ENCODE peak calls at places on chromosomes 7 and 10, in four cellular contexts. A is A172; T is activated CD8-positive, alpha-beta T cell treated with anti-CD3 and anti-CD28 coated beads for 36 hours; Z is NCI-H510A. X is an unnamed sample.

GRCh38 chr10:92407305-92408016 is 116.5 kb downstream of the MARCHF5 start:
- DNase-seq in A (peak), T (no peak), Z (no peak), X (no peak)

GRCh38 chr10:118590334-118590733 is 5.1 kb downstream of the PRLHR start:
- DNase-seq in A (peak), Z (no peak), T (no peak), X (peak)

GRCh38 chr7:50470250-50471163 is 20.4 kb upstream of the FIGNL1 start:
- DNase-seq in A (no peak), Z (peak), T (no peak), X (no peak)

GRCh38 chr10:4254101-4254994 is 469.3 kb upstream of the KLF6 start:
- DNase-seq in T (no peak), Z (no peak), A (peak), X (no peak)

GRCh38 chr7:101550641-101551531 is 78.2 kb downstream of the MYL10 start:
- DNase-seq in A (no peak), T (no peak), Z (no peak), X (peak)

GRCh38 chr10:35690534-35690933 is 48.4 kb upstream of the FZD8 start:
- DNase-seq in Z (no peak), T (no peak), A (no peak), X (no peak)

GRCh38 chr10:47346572-47347302 is 1.4 kb upstream of the RBP3 start:
- DNase-seq in T (no peak), A (peak), Z (peak), X (peak)

GRCh38 chr7:348962-349755 is 59.2 kb downstream of the FOXL3 start:
- DNase-seq in A (no peak), T (no peak), Z (no peak), X (no peak)

GRCh38 chr10:78944658-78945333 is 124.0 kb upstream of the ZMIZ1 start:
- DNase-seq in A (peak), T (no peak), Z (no peak), X (no peak)

GRCh38 chr10:34565934-34566333 is 249.2 kb downstream of the PARD3 start:
- DNase-seq in Z (no peak), T (no peak), A (no peak), X (no peak)

GRCh38 chr10:97926055-97926454 is 76.4 kb downstream of the GOLGA7B start:
- DNase-seq in Z (no peak), T (no peak), A (no peak), X (no peak)

GRCh38 chr10:129467346-129468119 is 492 bp downstream of the MGMT start:
- DNase-seq in T (peak), A (no peak), Z (no peak), X (no peak)

GRCh38 chr10:72783290-72783689 is 91.3 kb downstream of the MCU start:
- DNase-seq in Z (no peak), T (no peak), A (no peak), X (no peak)

GRCh38 chr10:120015064-120015463 is 122.5 kb downstream of the SEC23IP start:
- DNase-seq in Z (no peak), A (no peak), T (no peak), X (no peak)

GRCh38 chr10:79138449-79139123 is 69.8 kb downstream of the ZMIZ1 start:
- DNase-seq in A (no peak), Z (no peak), T (no peak), X (no peak)

GRCh38 chr10:79266543-79267312 is 80.5 kb upstream of the PPIF start:
- DNase-seq in T (peak), Z (no peak), A (peak), X (no peak)

GRCh38 chr10:71766717-71767419 is 6.5 kb downstream of the VSIR start:
- DNase-seq in T (peak), Z (no peak), A (peak), X (no peak)

GRCh38 chr7:156493942-156494341 is 146.6 kb upstream of the RNF32 start:
- DNase-seq in A (no peak), T (no peak), Z (no peak), X (no peak)

GRCh38 chr10:986881-987634 is 1.2 kb upstream of the GTPBP4 start:
- DNase-seq in A (peak), Z (no peak), T (no peak), X (no peak)

GRCh38 chr10:543131-543530 is 146.3 kb downstream of the DIP2C start:
- DNase-seq in T (no peak), Z (no peak), A (no peak), X (no peak)

GRCh38 chr10:2043379-2043778 is 306.1 kb upstream of the ADARB2 start:
- DNase-seq in A (no peak), Z (no peak), T (no peak), X (no peak)

GRCh38 chr7:149666360-149666905 is 107.0 kb downstream of the ZNF467 start:
- DNase-seq in Z (no peak), A (no peak), T (no peak), X (no peak)

GRCh38 chr7:41573017-41573416 is 129.9 kb downstream of the INHBA start:
- DNase-seq in T (no peak), A (peak), Z (no peak), X (no peak)

GRCh38 chr7:6015917-6016652 is 7.0 kb downstream of the AIMP2 start:
- DNase-seq in Z (no peak), T (peak), A (peak), X (peak)

GRCh38 chr10:248307-248706 is 113.1 kb downstream of the ZMYND11 start:
- DNase-seq in T (peak), Z (no peak), A (no peak), X (no peak)